ENCODE peak calls at places on chromosomes 11 and 22, in five cellular contexts. S, R, K, E and I are unnamed samples.

GRCh38 chr11:1843098-1843473 is 4.3 kb downstream of the TNNI2 start:
- DNase-seq in S (no peak), R (no peak), K (no peak), E (no peak), I (no peak)

GRCh38 chr11:27028653-27029052 is 12.0 kb upstream of the BBOX1 start:
- DNase-seq in E (no peak), S (no peak), K (no peak), R (no peak), I (no peak)

GRCh38 chr22:30045001-30045887 is 35.0 kb upstream of the HORMAD2 start:
- DNase-seq in E (no peak), K (no peak), S (no peak), R (no peak), I (no peak)

GRCh38 chr22:36220457-36220921 is 18.8 kb downstream of the APOL2 start:
- DNase-seq in K (no peak), E (peak), R (peak), S (peak), I (no peak)

GRCh38 chr11:119357069-119357468 is 10.6 kb upstream of the MFRP start:
- DNase-seq in S (no peak), E (no peak), K (no peak), R (no peak), I (no peak)

GRCh38 chr11:83671295-83671694 is 385.1 kb upstream of the CCDC90B start:
- DNase-seq in S (peak), K (no peak), R (peak), E (no peak), I (no peak)

GRCh38 chr11:8988329-8989234 is 15.2 kb downstream of the NRIP3 start:
- DNase-seq in E (peak), K (no peak), R (peak), S (peak), I (no peak)

GRCh38 chr11:43676933-43677332 is 3.6 kb upstream of the HSD17B12 start:
- DNase-seq in K (no peak), E (no peak), S (no peak), R (no peak), I (no peak)

GRCh38 chr11:62794201-62794775 is 2.5 kb upstream of the TMEM223 start:
- DNase-seq in S (no peak), R (no peak), K (no peak), E (peak), I (no peak)

GRCh38 chr22:23847310-23847920 is 8.6 kb upstream of the DERL3 start:
- DNase-seq in E (no peak), S (no peak), R (no peak), K (no peak), I (no peak)

GRCh38 chr22:23847991-23848864 is 9.4 kb upstream of the DERL3 start:
- DNase-seq in E (no peak), K (no peak), R (no peak), S (no peak), I (no peak)

GRCh38 chr22:23849009-23850006 is 8.4 kb upstream of the SLC2A11 start:
- DNase-seq in K (peak), S (peak), R (peak), E (peak), I (peak)

GRCh38 chr22:23845661-23846469 is 7.1 kb upstream of the DERL3 start:
- DNase-seq in S (no peak), E (no peak), R (no peak), K (no peak), I (no peak)

DNA sequence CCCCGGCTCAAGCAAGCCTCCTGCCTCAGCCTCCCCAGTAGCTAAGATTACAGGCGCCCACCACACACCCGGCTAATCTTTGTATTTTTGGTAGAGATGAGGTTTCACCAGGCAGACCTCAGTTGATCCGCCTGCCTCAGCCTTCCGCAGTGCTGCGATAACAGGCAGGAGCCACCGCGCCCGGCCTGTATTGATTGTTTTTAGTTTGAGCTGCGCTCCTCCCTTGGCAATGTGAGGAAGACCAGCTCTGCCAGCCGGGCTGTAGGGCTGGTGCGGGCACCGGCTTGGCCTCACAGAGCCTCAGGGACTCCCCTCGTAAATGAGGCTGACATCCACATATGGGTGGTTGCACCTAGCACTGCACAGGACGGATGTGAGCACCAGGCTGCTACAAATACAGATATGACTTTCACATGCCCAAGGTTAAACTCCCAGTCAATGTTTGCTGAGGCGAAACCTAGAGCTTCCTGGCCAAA is 7.5 kb upstream of the SLC2A11 start:
- DNase-seq in S (no peak), R (no peak), K (no peak), E (no peak), I (no peak)
- H3K4me2 ChIP-seq in S (no peak), R (no peak), K (no peak), E (no peak), I (no peak)

DNA sequence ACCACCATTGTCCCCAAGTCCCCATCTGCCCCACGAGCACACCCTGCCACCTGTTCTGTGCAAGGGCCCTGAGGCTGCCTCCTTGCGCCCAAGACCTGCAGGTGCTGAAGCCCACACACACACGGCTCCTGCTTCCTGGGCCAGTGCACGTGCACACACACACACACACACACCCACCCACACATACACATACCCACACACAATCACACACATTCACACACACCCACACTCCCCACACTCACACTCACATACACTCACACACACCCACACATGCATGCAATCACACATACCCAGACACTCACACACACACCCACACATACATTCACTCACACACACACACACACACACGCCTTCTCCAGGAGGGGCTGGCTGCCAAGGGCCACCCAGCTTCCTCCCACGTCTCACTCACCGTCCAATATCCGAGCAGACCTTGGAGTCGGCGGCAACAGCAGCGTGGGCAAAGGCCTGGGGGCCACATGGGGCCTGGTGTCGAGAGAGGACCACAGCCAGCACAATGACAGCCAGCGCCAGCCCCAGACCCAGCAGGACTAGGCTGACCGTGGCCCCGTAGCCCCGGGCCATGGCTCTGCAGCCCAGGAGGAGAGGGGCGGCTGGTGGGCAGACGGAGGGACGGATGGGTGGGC is 616 bp downstream of the GGT5 start:
- DNase-seq in K (no peak), R (peak), S (peak), E (no peak), I (no peak)
- H3K4me3 ChIP-seq in K (no peak), R (peak), S (no peak), E (peak), I (no peak)

DNA sequence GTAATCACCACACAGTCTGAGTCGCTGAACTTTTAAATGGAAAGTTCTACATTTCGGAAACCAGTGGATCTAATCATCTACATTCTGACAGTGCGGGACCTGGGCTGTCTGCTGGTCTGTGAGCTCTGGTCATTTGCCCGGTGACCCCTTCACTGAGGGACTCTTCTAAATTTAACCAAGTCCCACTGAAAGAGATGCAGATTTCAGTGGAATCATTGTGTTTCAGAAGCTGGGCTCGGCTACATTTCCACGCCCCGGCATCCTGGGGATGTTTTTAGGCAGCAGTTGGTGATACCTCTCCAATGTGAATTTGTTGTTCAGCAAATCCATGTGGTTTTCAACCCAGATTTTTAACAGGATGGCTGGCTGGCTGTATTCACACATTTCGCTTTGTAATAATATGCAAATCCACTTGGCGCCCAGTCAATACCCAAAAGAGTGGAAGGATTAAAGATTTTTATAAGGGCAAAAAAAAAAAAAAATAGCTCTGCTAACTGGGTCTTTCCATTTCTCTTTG is 145.5 kb upstream of the RASSF10 start:
- DNase-seq in E (no peak), R (no peak), K (no peak), S (no peak), I (no peak)
- H4K91ac ChIP-seq in E (no peak), R (no peak), K (peak), S (no peak), I (no peak)

GRCh38 chr11:75823415-75823814 is 8.4 kb downstream of the UVRAG start:
- DNase-seq in S (no peak), R (no peak), K (no peak), E (no peak), I (no peak)
- H3K4me2 ChIP-seq in S (no peak), R (no peak), K (no peak), E (no peak), I (no peak)

GRCh38 chr11:57527056-57527631 is 3.4 kb downstream of the TIMM10 start:
- DNase-seq in K (no peak), E (peak), S (peak), R (peak), I (peak)

GRCh38 chr11:57523419-57523818 is 7.1 kb downstream of the TIMM10 start:
- DNase-seq in K (no peak), E (no peak), R (no peak), S (no peak), I (no peak)

GRCh38 chr11:57530215-57530595 is 349 bp downstream of the TIMM10 start:
- DNase-seq in E (no peak), R (no peak), K (no peak), S (no peak), I (no peak)

GRCh38 chr11:57530596-57531507 is at the start of gene TIMM10:
- DNase-seq in R (peak), E (peak), K (peak), S (peak), I (peak)

DNA sequence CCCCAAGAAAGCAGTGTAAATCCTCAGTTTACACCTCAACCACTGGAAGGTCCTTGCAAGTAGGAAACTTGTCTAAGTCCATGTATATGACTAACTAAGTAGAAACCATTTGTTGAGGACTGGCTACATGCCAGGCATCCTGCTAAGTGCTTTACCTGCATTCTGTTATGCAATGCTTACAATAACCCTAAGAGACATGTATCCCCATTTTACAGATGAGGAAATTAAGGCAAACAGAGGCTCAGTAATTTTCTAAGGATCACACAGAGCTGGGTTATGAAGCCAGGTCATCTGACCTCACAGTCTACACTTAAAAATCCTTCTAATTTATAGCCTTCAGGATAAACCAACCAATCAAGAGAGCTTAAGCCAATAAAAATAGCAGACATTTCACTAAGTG is 1.5 kb downstream of the TIMM10 start:
- DNase-seq in S (no peak), K (no peak), E (no peak), R (no peak), I (no peak)
- H3K4me3 ChIP-seq in S (no peak), K (no peak), E (no peak), R (no peak), I (no peak)

GRCh38 chr22:39169797-39170466 is 17.5 kb upstream of the CBX7 start:
- DNase-seq in S (no peak), R (no peak), E (no peak), K (no peak), I (no peak)

GRCh38 chr22:39173787-39174497 is 21.5 kb upstream of the CBX7 start:
- DNase-seq in S (no peak), R (no peak), E (no peak), K (no peak), I (no peak)

GRCh38 chr22:39171623-39172264 is 19.3 kb upstream of the CBX7 start:
- DNase-seq in S (no peak), E (no peak), K (no peak), R (no peak), I (no peak)

GRCh38 chr22:39173050-39173706 is 20.7 kb upstream of the CBX7 start:
- DNase-seq in E (no peak), K (no peak), R (no peak), S (no peak), I (no peak)

DNA sequence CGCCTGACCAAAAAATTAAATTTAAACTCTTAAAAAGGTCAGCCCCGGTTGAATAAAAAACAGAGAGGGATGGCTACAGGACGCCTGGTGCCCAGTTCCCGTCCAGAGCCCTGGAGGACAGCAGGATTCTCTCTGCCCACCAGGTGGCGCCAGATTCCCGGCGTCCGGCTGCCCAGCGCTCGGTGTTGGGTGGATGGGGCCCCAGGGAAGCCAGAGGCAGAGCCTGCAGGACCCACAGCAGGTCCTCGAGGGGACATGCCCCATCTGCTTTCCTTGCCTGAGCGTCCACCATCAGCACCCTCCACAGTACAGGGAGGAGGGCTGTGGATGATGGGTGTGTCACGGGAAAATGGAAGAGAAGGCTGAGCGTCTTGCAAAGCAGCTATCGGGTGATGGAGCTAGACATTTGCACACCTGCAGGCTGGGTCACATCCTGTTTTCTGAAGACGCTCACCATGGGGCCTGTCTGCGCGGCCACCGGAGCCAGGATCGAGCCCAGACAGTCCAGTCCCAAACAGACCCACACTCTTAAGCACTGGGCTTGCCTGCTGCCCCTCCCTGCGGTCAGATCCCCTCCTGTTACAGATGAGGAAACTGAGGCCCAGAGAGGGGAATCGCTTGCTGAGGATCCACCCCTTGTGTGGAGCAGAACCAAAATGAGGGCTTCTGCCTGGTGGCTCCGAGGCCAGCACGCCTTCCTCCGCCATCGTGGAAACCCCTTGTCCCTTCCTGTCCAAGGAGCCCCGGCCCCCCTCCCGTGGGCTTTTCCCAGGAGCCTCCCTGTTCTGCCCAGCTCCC is 18.5 kb upstream of the CBX7 start:
- DNase-seq in S (peak), K (no peak), R (peak), E (peak), I (peak)
- H4K91ac ChIP-seq in S (peak), K (peak), R (peak), E (peak), I (no peak)

DNA sequence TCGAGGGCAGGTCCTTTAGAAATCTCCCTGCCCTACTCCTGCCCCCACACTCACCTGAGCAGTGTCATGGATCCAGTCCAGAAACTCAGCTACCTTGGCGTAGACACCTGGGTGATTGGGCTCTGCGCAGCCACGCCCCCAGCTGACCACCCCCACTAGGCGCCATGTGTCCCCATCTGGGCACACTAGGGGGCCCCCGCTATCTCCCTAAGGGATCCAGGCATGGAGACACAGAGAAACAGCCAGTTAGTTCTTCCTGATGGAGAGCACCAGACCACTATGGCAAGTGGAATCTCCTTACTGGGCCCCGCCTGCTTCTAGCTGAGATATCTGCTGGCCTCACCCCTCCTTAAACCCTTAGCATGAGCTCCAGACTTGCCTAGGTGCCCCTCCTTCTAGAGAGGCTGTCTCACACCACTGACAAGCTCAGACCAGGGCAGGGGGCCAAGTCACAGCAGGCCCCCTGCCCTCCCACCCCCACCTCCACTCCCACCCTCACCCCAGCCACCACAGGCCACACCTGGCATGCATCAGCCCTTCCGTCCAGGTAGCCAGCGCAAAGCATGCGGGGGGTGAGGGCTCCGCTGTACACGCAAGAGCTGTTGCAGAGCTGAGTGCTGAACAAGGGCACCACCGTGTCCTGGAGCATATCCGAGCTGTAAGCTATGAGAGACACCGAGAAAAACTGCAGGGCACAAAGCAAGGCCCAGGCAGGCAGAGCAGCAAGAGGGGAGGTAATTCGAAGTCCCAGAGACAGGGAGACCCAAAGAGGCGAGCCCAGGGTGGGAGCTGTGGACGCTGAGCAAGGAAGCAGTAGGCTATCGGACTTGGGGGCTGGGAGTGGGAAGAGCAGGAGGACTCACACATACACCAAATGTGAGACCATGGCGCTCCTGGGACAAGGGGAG is 16.1 kb downstream of the TMPRSS5 start:
- DNase-seq in S (no peak), K (no peak), E (no peak), R (no peak), I (no peak)
- H3K4me2 ChIP-seq in S (no peak), K (no peak), E (no peak), R (no peak), I (no peak)

GRCh38 chr11:92589512-92589911 is 364.9 kb downstream of the FAT3 start:
- DNase-seq in S (no peak), K (no peak), R (no peak), E (no peak), I (no peak)
- H3K4me3 ChIP-seq in S (no peak), K (no peak), R (no peak), E (no peak), I (no peak)

GRCh38 chr11:47216141-47216798 is 1.5 kb downstream of the DDB2 start:
- DNase-seq in R (peak), K (no peak), E (peak), S (peak), I (no peak)

GRCh38 chr11:47212938-47213337 is 1.8 kb upstream of the DDB2 start:
- DNase-seq in R (no peak), E (peak), S (no peak), K (no peak), I (no peak)

GRCh38 chr11:47213985-47214564 is 699 bp upstream of the DDB2 start:
- DNase-seq in S (peak), E (peak), K (peak), R (peak), I (peak)

GRCh38 chr11:47220401-47220821 is 5.6 kb downstream of the DDB2 start:
- DNase-seq in R (peak), K (no peak), S (peak), E (no peak), I (no peak)

GRCh38 chr11:47215366-47215925 is 672 bp downstream of the DDB2 start:
- DNase-seq in K (no peak), E (peak), R (no peak), S (no peak), I (no peak)
- H4K91ac ChIP-seq in K (peak), E (peak), R (peak), S (peak), I (peak)

GRCh38 chr22:41841085-41841712 is 8.3 kb downstream of the SREBF2 start:
- DNase-seq in S (no peak), E (peak), R (no peak), K (no peak), I (no peak)
- H3K4me2 ChIP-seq in S (no peak), E (no peak), R (no peak), K (no peak), I (no peak)